ENCODE peak calls at places on chromosomes 2 and 18, in seven cellular contexts. X is MM.1S; T is Peyer's patch; A is HCT116; B is CD8-positive, alpha-beta T cell; W is dorsolateral prefrontal cortex; K is A549. N is an unnamed sample.

GRCh38 chr2:234792566-234792965 is 159.3 kb upstream of the SH3BP4 start:
- DNase-seq in K (no peak), B (no peak), X (no peak), T (no peak), A (no peak), W (no peak), N (no peak)

GRCh38 chr2:73172963-73173362 is 29.4 kb upstream of the NOTO start:
- DNase-seq in A (no peak), T (no peak), K (no peak), B (no peak), X (no peak), W (no peak), N (no peak)

GRCh38 chr2:111106720-111107119 is 14.0 kb upstream of the BCL2L11 start:
- DNase-seq in K (no peak), W (no peak), A (no peak), T (no peak), B (no peak), X (no peak), N (no peak)

GRCh38 chr2:197261808-197262226 is 48.8 kb downstream of the ANKRD44 start:
- DNase-seq in X (no peak), T (no peak), K (no peak), A (no peak), B (no peak), W (no peak), N (no peak)

GRCh38 chr18:9469700-9470099 is 5.6 kb upstream of the RALBP1 start:
- DNase-seq in T (no peak), B (no peak), K (no peak), W (no peak), A (no peak), X (no peak), N (no peak)

GRCh38 chr18:79644666-79645057 is 34.9 kb upstream of the CTDP1 start:
- DNase-seq in A (no peak), X (no peak), T (no peak), B (no peak), W (no peak), K (no peak), N (no peak)

GRCh38 chr2:116988303-116988702 is 826.2 kb upstream of the DDX18 start:
- DNase-seq in T (no peak), K (no peak), X (no peak), W (no peak), A (no peak), B (no peak), N (no peak)

GRCh38 chr2:240555541-240556250 is 2.1 kb downstream of the ANKMY1 start:
- DNase-seq in A (no peak), K (no peak), T (peak), W (no peak), X (no peak), B (no peak), N (no peak)

GRCh38 chr2:15732341-15733077 is 140.8 kb downstream of the DDX1 start:
- DNase-seq in A (no peak), X (peak), B (no peak), K (no peak), W (no peak), T (no peak), N (peak)

GRCh38 chr2:64998658-64999061 is 9.5 kb downstream of the SLC1A4 start:
- DNase-seq in W (no peak), B (no peak), X (no peak), A (no peak), K (no peak), T (no peak), N (no peak)

GRCh38 chr18:62631173-62631572 is 84.2 kb upstream of the PHLPP1 start:
- DNase-seq in X (no peak), A (no peak), B (no peak), W (no peak), T (no peak), K (no peak), N (no peak)

GRCh38 chr2:159738509-159739390 is 26.4 kb downstream of the MARCHF7 start:
- DNase-seq in T (no peak), X (no peak), K (no peak), W (no peak), A (no peak), B (no peak), N (no peak)

GRCh38 chr2:38666578-38666926 is 638 bp downstream of the GALM start:
- DNase-seq in K (no peak), X (peak), W (no peak), T (peak), B (no peak), A (no peak), N (no peak)

GRCh38 chr2:128489580-128490273 is 171.1 kb upstream of the HS6ST1 start:
- DNase-seq in X (no peak), K (no peak), W (no peak), T (peak), B (no peak), A (no peak), N (peak)

GRCh38 chr18:73040247-73040646 is 172.5 kb upstream of the NETO1 start:
- DNase-seq in T (no peak), K (no peak), W (no peak), A (no peak), X (no peak), B (no peak), N (no peak)

GRCh38 chr2:177038772-177039484 is 173.7 kb upstream of the HNRNPA3 start:
- DNase-seq in B (no peak), A (no peak), W (no peak), K (no peak), T (no peak), X (no peak), N (no peak)

GRCh38 chr18:22570492-22570891 is 152.8 kb upstream of the CTAGE1 start:
- DNase-seq in X (no peak), K (no peak), B (no peak), A (no peak), T (no peak), W (no peak), N (no peak)
- TF ChIP-seq CTCF in X (no peak), K (no peak), B (no peak), A (no peak), T (no peak), W (no peak), N (no peak)

GRCh38 chr18:13463526-13463925 is 245.0 kb downstream of the LDLRAD4 start:
- DNase-seq in K (no peak), W (no peak), T (no peak), X (no peak), B (no peak), A (no peak), N (no peak)

GRCh38 chr18:13462686-13463085 is 244.1 kb downstream of the LDLRAD4 start:
- DNase-seq in W (no peak), X (no peak), T (no peak), A (no peak), B (no peak), K (no peak), N (no peak)

GRCh38 chr18:13464432-13465125 is 246.0 kb downstream of the LDLRAD4 start:
- DNase-seq in K (no peak), W (no peak), T (peak), A (no peak), B (peak), X (peak), N (no peak)

GRCh38 chr18:13465126-13465446 is 246.5 kb downstream of the LDLRAD4 start:
- DNase-seq in W (no peak), T (no peak), X (no peak), A (no peak), B (no peak), K (no peak), N (no peak)

DNA sequence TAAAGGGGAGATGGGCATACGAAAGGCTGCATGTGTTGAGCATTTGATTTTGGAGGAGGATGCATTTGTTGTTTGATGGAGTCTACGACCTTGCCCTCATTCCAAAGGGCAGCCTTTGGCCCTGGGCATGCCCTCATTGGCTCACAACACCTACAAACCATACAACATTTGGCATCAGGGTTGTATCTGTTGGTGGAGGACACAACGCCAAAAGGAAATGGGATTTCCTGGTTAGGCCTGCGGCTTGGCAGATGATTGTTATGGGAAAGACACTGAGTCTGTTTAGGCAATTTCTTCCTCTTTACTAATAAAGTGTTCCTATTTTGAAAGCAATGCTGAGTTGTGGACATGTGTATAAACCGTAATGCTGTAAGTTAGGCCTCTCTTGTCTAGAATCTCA is 246.9 kb downstream of the LDLRAD4 start:
- DNase-seq in X (no peak), W (no peak), T (no peak), B (no peak), A (no peak), K (no peak), N (no peak)
- H3K27ac ChIP-seq in X (no peak), W (peak), T (peak), B (peak), A (no peak), K (no peak), N (no peak)

GRCh38 chr2:51335072-51336058 is 303.4 kb upstream of the NRXN1 start:
- DNase-seq in T (no peak), K (no peak), W (no peak), B (no peak), A (no peak), X (no peak), N (no peak)
- TF ChIP-seq CTCF in T (no peak), K (no peak), W (no peak), B (no peak), A (peak), X (no peak), N (no peak)

DNA sequence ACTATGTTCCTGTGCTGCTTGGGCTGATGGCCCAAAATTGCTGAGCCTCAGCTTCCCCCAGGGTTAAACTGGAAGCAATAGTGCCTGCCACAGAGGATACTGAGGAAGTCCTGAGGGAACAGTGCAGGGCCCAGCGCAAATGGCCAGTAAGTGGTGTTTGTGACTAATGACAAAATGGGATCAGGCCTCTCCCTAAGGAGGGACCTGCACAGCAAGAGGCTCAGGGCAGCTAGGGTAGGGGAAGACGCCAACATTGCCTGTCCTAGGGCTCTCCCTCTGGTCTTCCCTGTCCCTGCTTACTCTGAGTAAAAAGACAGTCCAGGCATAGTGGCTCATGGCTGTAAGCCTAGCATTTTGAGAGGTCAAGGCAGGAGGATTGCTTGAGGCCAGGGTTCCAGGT is 37.8 kb downstream of the INO80C start:
- DNase-seq in W (no peak), T (no peak), K (no peak), B (no peak), X (no peak), A (no peak), N (no peak)
- H3K27ac ChIP-seq in W (no peak), T (no peak), K (peak), B (no peak), X (no peak), A (no peak), N (peak)

DNA sequence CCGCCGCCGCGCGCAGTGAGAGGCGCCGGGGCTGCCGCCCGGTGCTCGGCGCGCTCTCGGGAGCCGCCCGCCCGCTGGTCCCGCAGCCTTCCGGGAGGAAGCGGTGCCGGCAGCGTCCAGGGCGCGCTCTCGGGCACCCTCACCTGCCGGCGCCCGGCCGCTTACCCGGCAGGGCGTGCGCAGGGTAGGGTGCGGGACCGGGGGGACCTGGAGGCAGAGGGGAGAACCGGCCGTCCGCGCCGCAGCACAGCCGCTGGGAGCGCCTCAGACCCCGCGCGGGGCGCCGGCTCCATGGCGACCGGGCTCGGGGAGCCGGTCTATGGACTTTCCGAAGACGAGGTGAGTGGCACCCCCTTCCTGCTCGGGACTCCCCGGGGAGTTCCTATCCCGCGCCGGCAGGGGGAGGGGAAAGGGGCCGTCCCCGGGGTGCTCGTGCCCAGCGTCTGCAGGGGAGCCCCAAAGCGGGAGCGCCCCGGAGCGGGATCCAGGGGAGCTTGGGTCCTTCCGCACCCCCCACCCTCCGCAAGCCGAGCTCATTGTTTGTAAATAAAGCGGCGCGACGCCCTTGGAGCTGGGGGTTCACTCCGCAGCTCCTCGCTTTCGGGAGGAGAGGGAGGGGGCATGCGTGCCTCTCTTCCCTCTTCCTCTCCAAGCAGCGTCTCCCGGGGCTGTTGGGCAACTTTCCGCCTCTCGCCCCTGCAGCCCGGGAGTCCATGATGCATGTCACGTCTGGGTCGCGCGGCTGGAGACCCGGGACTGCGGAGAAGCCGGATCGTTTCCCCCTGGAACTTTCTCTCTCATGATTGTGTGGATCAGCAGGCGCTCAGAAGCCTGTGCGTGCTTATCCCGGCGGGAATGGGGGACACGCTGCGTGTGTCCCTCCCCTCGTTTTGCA is 591 bp downstream of the NEDD4L start:
- DNase-seq in K (peak), B (peak), T (peak), X (peak), A (no peak), W (peak), N (peak)
- TF ChIP-seq CTCF in K (no peak), B (no peak), T (no peak), X (no peak), A (peak), W (no peak), N (no peak)

N was measured in coronary artery.